ENCODE peak calls at places on chromosomes 7 and 10, in ten cellular contexts. One of them, this sample, is unnamed.

GRCh38 chr7:40579401-40579800 is 444.6 kb downstream of the SUGCT start:
- DNase-seq in endothelial cell of umbilical vein: no peak
- DNase-seq in IMR-90: peak; percentile 38
- DNase-seq in neuronal stem cell: no peak
- DNase-seq in mesendoderm: no peak
- DNase-seq in A549: no peak
- DNase-seq in astrocyte: peak; percentile 61
- DNase-seq in GM23338: peak; percentile 18
- DNase-seq in fibroblast of lung: peak; percentile 71
- DNase-seq in PC-9: peak; percentile 26
- DNase-seq in this sample: no peak

GRCh38 chr10:34492081-34492480 is 323.0 kb downstream of the PARD3 start:
- DNase-seq in IMR-90: no peak
- DNase-seq in mesendoderm: no peak
- DNase-seq in fibroblast of lung: no peak
- DNase-seq in endothelial cell of umbilical vein: no peak
- DNase-seq in neuronal stem cell: no peak
- DNase-seq in A549: no peak
- DNase-seq in PC-9: no peak
- DNase-seq in GM23338: no peak
- DNase-seq in astrocyte: no peak
- DNase-seq in this sample: no peak

GRCh38 chr7:10128748-10129147 is 844.9 kb upstream of the PHF14 start:
- DNase-seq in PC-9: no peak
- DNase-seq in A549: no peak
- DNase-seq in GM23338: peak; percentile 52
- DNase-seq in mesendoderm: peak; percentile 22
- DNase-seq in neuronal stem cell: no peak
- DNase-seq in endothelial cell of umbilical vein: no peak
- DNase-seq in IMR-90: no peak
- DNase-seq in astrocyte: no peak
- DNase-seq in fibroblast of lung: peak; percentile 3
- DNase-seq in this sample: peak; percentile 47

GRCh38 chr7:43039346-43039745 is 73.1 kb upstream of the HECW1 start:
- DNase-seq in neuronal stem cell: no peak
- DNase-seq in A549: no peak
- DNase-seq in fibroblast of lung: no peak
- DNase-seq in mesendoderm: peak; percentile 94
- DNase-seq in IMR-90: no peak
- DNase-seq in PC-9: no peak
- DNase-seq in astrocyte: no peak
- DNase-seq in endothelial cell of umbilical vein: no peak
- DNase-seq in GM23338: peak; percentile 62
- DNase-seq in this sample: no peak

GRCh38 chr7:128135275-128136214 is 104.3 kb upstream of the LRRC4 start:
- DNase-seq in PC-9: no peak
- DNase-seq in astrocyte: peak; percentile 30
- DNase-seq in GM23338: peak; percentile 86
- DNase-seq in fibroblast of lung: peak; percentile 56
- DNase-seq in IMR-90: peak; percentile 37
- DNase-seq in endothelial cell of umbilical vein: peak; percentile 64
- DNase-seq in A549: peak; percentile 81
- DNase-seq in neuronal stem cell: peak; percentile 70
- DNase-seq in mesendoderm: peak; percentile 69
- DNase-seq in this sample: peak; percentile 87

GRCh38 chr10:128932071-128932820 is 534.8 kb upstream of the MGMT start:
- DNase-seq in neuronal stem cell: no peak
- DNase-seq in astrocyte: no peak
- DNase-seq in mesendoderm: no peak
- DNase-seq in IMR-90: no peak
- DNase-seq in GM23338: no peak
- DNase-seq in A549: no peak
- DNase-seq in PC-9: no peak
- DNase-seq in fibroblast of lung: no peak
- DNase-seq in endothelial cell of umbilical vein: no peak
- DNase-seq in this sample: peak; percentile 5

GRCh38 chr10:112988839-112989406 is 38.9 kb downstream of the TCF7L2 start:
- DNase-seq in A549: no peak
- DNase-seq in GM23338: peak; percentile 55
- DNase-seq in astrocyte: no peak
- DNase-seq in IMR-90: no peak
- DNase-seq in mesendoderm: peak; percentile 60
- DNase-seq in PC-9: no peak
- DNase-seq in fibroblast of lung: no peak
- DNase-seq in endothelial cell of umbilical vein: peak; percentile 10
- DNase-seq in neuronal stem cell: no peak
- DNase-seq in this sample: no peak

GRCh38 chr10:132111871-132112341 is 46.2 kb downstream of the JAKMIP3 start:
- DNase-seq in astrocyte: no peak
- DNase-seq in endothelial cell of umbilical vein: no peak
- DNase-seq in mesendoderm: no peak
- DNase-seq in fibroblast of lung: no peak
- DNase-seq in PC-9: no peak
- DNase-seq in A549: no peak
- DNase-seq in IMR-90: no peak
- DNase-seq in neuronal stem cell: no peak
- DNase-seq in GM23338: no peak
- DNase-seq in this sample: no peak

GRCh38 chr7:126668367-126668752 is 584.4 kb downstream of the GRM8 start:
- DNase-seq in neuronal stem cell: no peak
- DNase-seq in endothelial cell of umbilical vein: no peak
- DNase-seq in astrocyte: no peak
- DNase-seq in A549: no peak
- DNase-seq in PC-9: no peak
- DNase-seq in mesendoderm: no peak
- DNase-seq in IMR-90: no peak
- DNase-seq in GM23338: no peak
- DNase-seq in fibroblast of lung: no peak
- DNase-seq in this sample: no peak

GRCh38 chr7:134546903-134547737 is 1.8 kb upstream of the AKR1B15 start:
- DNase-seq in GM23338: peak; percentile 94
- DNase-seq in neuronal stem cell: peak; percentile 72
- DNase-seq in fibroblast of lung: no peak
- DNase-seq in mesendoderm: peak; percentile 65
- DNase-seq in IMR-90: peak; percentile 62
- DNase-seq in A549: peak; percentile 90
- DNase-seq in astrocyte: no peak
- DNase-seq in endothelial cell of umbilical vein: peak; percentile 79
- DNase-seq in PC-9: no peak
- DNase-seq in this sample: peak; percentile 77

GRCh38 chr10:1390200-1390599 is 334.0 kb downstream of the WDR37 start:
- DNase-seq in GM23338: no peak
- DNase-seq in neuronal stem cell: no peak
- DNase-seq in astrocyte: no peak
- DNase-seq in IMR-90: no peak
- DNase-seq in endothelial cell of umbilical vein: no peak
- DNase-seq in mesendoderm: no peak
- DNase-seq in PC-9: no peak
- DNase-seq in A549: no peak
- DNase-seq in fibroblast of lung: no peak
- DNase-seq in this sample: no peak

GRCh38 chr10:120971671-120972070 is 120.5 kb downstream of the WDR11 start:
- DNase-seq in mesendoderm: no peak
- DNase-seq in GM23338: no peak
- DNase-seq in neuronal stem cell: no peak
- DNase-seq in A549: no peak
- DNase-seq in astrocyte: no peak
- DNase-seq in fibroblast of lung: no peak
- DNase-seq in endothelial cell of umbilical vein: no peak
- DNase-seq in IMR-90: no peak
- DNase-seq in PC-9: no peak
- DNase-seq in this sample: no peak

GRCh38 chr7:128036226-128036940 is 5.1 kb upstream of the LRRC4 start:
- DNase-seq in mesendoderm: no peak
- DNase-seq in GM23338: no peak
- DNase-seq in A549: no peak
- DNase-seq in neuronal stem cell: no peak
- DNase-seq in PC-9: no peak
- DNase-seq in fibroblast of lung: no peak
- DNase-seq in astrocyte: no peak
- DNase-seq in IMR-90: no peak
- DNase-seq in endothelial cell of umbilical vein: no peak
- DNase-seq in this sample: no peak

GRCh38 chr10:86520871-86521619 is 547 bp downstream of the WAPL start:
- DNase-seq in PC-9: peak; percentile 48
- DNase-seq in GM23338: peak; percentile 69
- DNase-seq in mesendoderm: peak; percentile 68
- DNase-seq in endothelial cell of umbilical vein: peak; percentile 41
- DNase-seq in fibroblast of lung: peak; percentile 65
- DNase-seq in astrocyte: peak; percentile 41
- DNase-seq in A549: peak; percentile 67
- DNase-seq in IMR-90: peak; percentile 42
- DNase-seq in neuronal stem cell: no peak
- DNase-seq in this sample: peak; percentile 71

GRCh38 chr10:7787150-7787856 is 490 bp downstream of the KIN start:
- DNase-seq in mesendoderm: peak; percentile 20
- DNase-seq in neuronal stem cell: no peak
- DNase-seq in fibroblast of lung: peak; percentile 23
- DNase-seq in PC-9: peak; percentile 35
- DNase-seq in endothelial cell of umbilical vein: peak; percentile 23
- DNase-seq in IMR-90: peak; percentile 24
- DNase-seq in astrocyte: no peak
- DNase-seq in A549: peak; percentile 33
- DNase-seq in GM23338: peak; percentile 23
- DNase-seq in this sample: no peak

GRCh38 chr7:12941512-12941911 is 254.1 kb downstream of the ARL4A start:
- DNase-seq in fibroblast of lung: no peak
- DNase-seq in A549: no peak
- DNase-seq in PC-9: no peak
- DNase-seq in endothelial cell of umbilical vein: no peak
- DNase-seq in GM23338: no peak
- DNase-seq in mesendoderm: no peak
- DNase-seq in neuronal stem cell: no peak
- DNase-seq in astrocyte: no peak
- DNase-seq in IMR-90: no peak
- DNase-seq in this sample: no peak

GRCh38 chr7:103902917-103903316 is 86.5 kb downstream of the RELN start:
- DNase-seq in IMR-90: no peak
- DNase-seq in neuronal stem cell: no peak
- DNase-seq in fibroblast of lung: peak; percentile 56
- DNase-seq in mesendoderm: no peak
- DNase-seq in PC-9: no peak
- DNase-seq in A549: no peak
- DNase-seq in astrocyte: peak; percentile 45
- DNase-seq in GM23338: no peak
- DNase-seq in endothelial cell of umbilical vein: no peak
- DNase-seq in this sample: no peak

GRCh38 chr10:132186488-132187413 is at the start of gene DPYSL4:
- DNase-seq in IMR-90: no peak
- DNase-seq in GM23338: peak; percentile 48
- DNase-seq in A549: peak; percentile 36
- DNase-seq in fibroblast of lung: peak; percentile 9
- DNase-seq in PC-9: no peak
- DNase-seq in endothelial cell of umbilical vein: peak; percentile 6
- DNase-seq in astrocyte: no peak
- DNase-seq in mesendoderm: no peak
- DNase-seq in neuronal stem cell: no peak
- DNase-seq in this sample: peak; percentile 62

GRCh38 chr7:100367676-100368613 is 5.3 kb upstream of the PILRA start:
- DNase-seq in A549: no peak
- DNase-seq in neuronal stem cell: no peak
- DNase-seq in endothelial cell of umbilical vein: no peak
- DNase-seq in astrocyte: no peak
- DNase-seq in fibroblast of lung: no peak
- DNase-seq in IMR-90: no peak
- DNase-seq in GM23338: no peak
- DNase-seq in PC-9: no peak
- DNase-seq in mesendoderm: no peak
- DNase-seq in this sample: no peak
- H3K4me3 ChIP-seq in A549: no peak overlapping the region
- H3K4me3 ChIP-seq in neuronal stem cell: no peak overlapping the region
- H3K4me3 ChIP-seq in endothelial cell of umbilical vein: no peak overlapping the region
- H3K4me3 ChIP-seq in astrocyte: no peak overlapping the region
- H3K4me3 ChIP-seq in fibroblast of lung: no peak overlapping the region
- H3K4me3 ChIP-seq in IMR-90: no peak overlapping the region
- H3K4me3 ChIP-seq in GM23338: no peak overlapping the region
- H3K4me3 ChIP-seq in PC-9: no peak overlapping the region
- H3K4me3 ChIP-seq in mesendoderm: no peak overlapping the region
- H3K4me3 ChIP-seq in this sample: no peak overlapping the region

DNA sequence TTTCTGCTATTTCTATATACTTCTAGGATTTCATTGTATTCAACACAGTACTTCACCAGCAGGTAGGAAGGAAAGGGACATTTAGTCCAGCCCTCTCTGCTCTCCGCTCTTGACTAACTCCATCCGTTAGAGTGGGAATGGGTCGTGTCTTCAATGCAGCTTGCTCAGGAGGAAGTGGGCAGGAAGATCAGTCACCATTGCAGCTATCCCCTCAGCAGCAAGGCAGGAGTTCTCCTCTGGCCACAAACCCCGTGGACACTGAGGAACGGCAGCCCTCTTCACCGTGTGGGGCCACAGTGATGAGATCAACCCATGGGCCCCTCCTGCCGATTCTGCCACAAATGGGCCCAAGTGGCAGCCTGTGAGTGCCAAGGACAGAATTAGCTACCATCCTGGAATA is 30.2 kb upstream of the IKZF1 start:
- DNase-seq in GM23338: no peak
- DNase-seq in fibroblast of lung: no peak
- DNase-seq in PC-9: no peak
- DNase-seq in A549: no peak
- DNase-seq in IMR-90: no peak
- DNase-seq in neuronal stem cell: no peak
- DNase-seq in mesendoderm: no peak
- DNase-seq in endothelial cell of umbilical vein: no peak
- DNase-seq in astrocyte: no peak
- DNase-seq in this sample: no peak
- H3K4me2 ChIP-seq in GM23338: no peak overlapping the region
- H3K4me2 ChIP-seq in fibroblast of lung: no peak overlapping the region
- H3K4me2 ChIP-seq in PC-9: no peak overlapping the region
- H3K4me2 ChIP-seq in A549: no peak overlapping the region
- H3K4me2 ChIP-seq in IMR-90: no peak overlapping the region
- H3K4me2 ChIP-seq in neuronal stem cell: no peak overlapping the region
- H3K4me2 ChIP-seq in mesendoderm: no peak overlapping the region
- H3K4me2 ChIP-seq in endothelial cell of umbilical vein: no peak overlapping the region
- H3K4me2 ChIP-seq in astrocyte: no peak overlapping the region
- H3K4me2 ChIP-seq in this sample: no peak overlapping the region

GRCh38 chr7:74029991-74030415 is 2.0 kb downstream of the ELN start:
- DNase-seq in mesendoderm: peak; percentile 29
- DNase-seq in astrocyte: no peak
- DNase-seq in PC-9: no peak
- DNase-seq in IMR-90: no peak
- DNase-seq in fibroblast of lung: no peak
- DNase-seq in A549: no peak
- DNase-seq in endothelial cell of umbilical vein: no peak
- DNase-seq in neuronal stem cell: no peak
- DNase-seq in GM23338: peak; percentile 27
- DNase-seq in this sample: peak; percentile 48
- H3K4me3 ChIP-seq in mesendoderm: no peak overlapping the region
- H3K4me3 ChIP-seq in astrocyte: no peak overlapping the region
- H3K4me3 ChIP-seq in PC-9: no peak overlapping the region
- H3K4me3 ChIP-seq in IMR-90: no peak overlapping the region
- H3K4me3 ChIP-seq in fibroblast of lung: peak overlapping the region; percentile 57
- H3K4me3 ChIP-seq in A549: no peak overlapping the region
- H3K4me3 ChIP-seq in endothelial cell of umbilical vein: no peak overlapping the region
- H3K4me3 ChIP-seq in neuronal stem cell: no peak overlapping the region
- H3K4me3 ChIP-seq in GM23338: no peak overlapping the region
- H3K4me3 ChIP-seq in this sample: no peak overlapping the region

DNA sequence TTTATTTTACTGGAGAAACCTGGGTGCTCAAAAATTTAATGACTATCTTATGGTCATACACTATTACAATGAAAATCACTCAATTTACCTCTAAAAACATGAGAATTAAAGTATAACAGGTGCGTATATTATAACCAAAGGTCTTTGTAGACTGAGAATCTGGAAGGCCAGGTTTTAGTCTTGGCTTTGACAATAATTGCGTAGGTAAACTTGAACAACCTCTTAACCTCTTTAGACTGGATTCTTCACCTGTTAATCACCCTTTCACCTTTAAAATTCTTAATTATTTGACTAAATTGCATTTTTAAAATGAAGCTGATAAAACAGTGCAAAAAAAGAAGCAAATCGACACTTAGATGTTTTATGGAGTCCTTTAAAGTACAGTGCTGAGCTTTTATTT is 156.1 kb downstream of the SEMA3E start:
- DNase-seq in fibroblast of lung: no peak
- DNase-seq in astrocyte: no peak
- DNase-seq in endothelial cell of umbilical vein: no peak
- DNase-seq in neuronal stem cell: no peak
- DNase-seq in IMR-90: no peak
- DNase-seq in PC-9: no peak
- DNase-seq in A549: no peak
- DNase-seq in GM23338: no peak
- DNase-seq in mesendoderm: no peak
- DNase-seq in this sample: no peak
- H3K4me2 ChIP-seq in fibroblast of lung: no peak overlapping the region
- H3K4me2 ChIP-seq in astrocyte: no peak overlapping the region
- H3K4me2 ChIP-seq in endothelial cell of umbilical vein: no peak overlapping the region
- H3K4me2 ChIP-seq in neuronal stem cell: no peak overlapping the region
- H3K4me2 ChIP-seq in IMR-90: no peak overlapping the region
- H3K4me2 ChIP-seq in PC-9: no peak overlapping the region
- H3K4me2 ChIP-seq in A549: no peak overlapping the region
- H3K4me2 ChIP-seq in GM23338: no peak overlapping the region
- H3K4me2 ChIP-seq in mesendoderm: no peak overlapping the region
- H3K4me2 ChIP-seq in this sample: no peak overlapping the region